ENCODE peak calls at places on chromosomes 7 and 10, in six cellular contexts. One of them, this sample, is unnamed.

GRCh38 chr10:79241990-79242619 is 105.2 kb upstream of the PPIF start:
- DNase-seq in hepatocyte: peak; percentile 80
- DNase-seq in caudate nucleus: no peak
- DNase-seq in activated gamma-delta T cell: peak; percentile 53
- DNase-seq in HT-29: no peak
- DNase-seq in T-cell: peak; percentile 5
- DNase-seq in this sample: no peak

GRCh38 chr10:117762819-117763172 is 220.2 kb downstream of the EMX2 start:
- DNase-seq in hepatocyte: no peak
- DNase-seq in caudate nucleus: no peak
- DNase-seq in activated gamma-delta T cell: no peak
- DNase-seq in HT-29: no peak
- DNase-seq in T-cell: no peak
- DNase-seq in this sample: peak; percentile 13

GRCh38 chr10:80582561-80582960 is 44.9 kb downstream of the SH2D4B start:
- DNase-seq in hepatocyte: no peak
- DNase-seq in caudate nucleus: no peak
- DNase-seq in activated gamma-delta T cell: no peak
- DNase-seq in HT-29: no peak
- DNase-seq in T-cell: no peak
- DNase-seq in this sample: no peak

GRCh38 chr7:150649084-150649385 is 16.9 kb upstream of the GIMAP6 start:
- DNase-seq in hepatocyte: no peak
- DNase-seq in caudate nucleus: no peak
- DNase-seq in activated gamma-delta T cell: no peak
- DNase-seq in HT-29: no peak
- DNase-seq in T-cell: no peak
- DNase-seq in this sample: no peak

GRCh38 chr10:46255696-46256355 is 31.0 kb upstream of the ANTXRL start:
- DNase-seq in hepatocyte: peak; percentile 67
- DNase-seq in caudate nucleus: no peak
- DNase-seq in activated gamma-delta T cell: no peak
- DNase-seq in HT-29: peak; percentile 55
- DNase-seq in T-cell: no peak
- DNase-seq in this sample: peak; percentile 86

GRCh38 chr10:4279649-4280048 is 494.6 kb upstream of the KLF6 start:
- DNase-seq in hepatocyte: no peak
- DNase-seq in caudate nucleus: no peak
- DNase-seq in activated gamma-delta T cell: no peak
- DNase-seq in HT-29: peak; percentile 31
- DNase-seq in T-cell: no peak
- DNase-seq in this sample: no peak

GRCh38 chr7:132759482-132760240 is 183.4 kb upstream of the PLXNA4 start:
- DNase-seq in hepatocyte: no peak
- DNase-seq in caudate nucleus: no peak
- DNase-seq in activated gamma-delta T cell: no peak
- DNase-seq in HT-29: no peak
- DNase-seq in T-cell: no peak
- DNase-seq in this sample: no peak

GRCh38 chr10:22805304-22805703 is 90.9 kb upstream of the PIP4K2A start:
- DNase-seq in hepatocyte: peak; percentile 57
- DNase-seq in caudate nucleus: peak; percentile 78
- DNase-seq in activated gamma-delta T cell: no peak
- DNase-seq in HT-29: peak; percentile 1
- DNase-seq in T-cell: no peak
- DNase-seq in this sample: peak; percentile 86

GRCh38 chr7:132279718-132280117 is 296.6 kb downstream of the PLXNA4 start:
- DNase-seq in hepatocyte: no peak
- DNase-seq in caudate nucleus: no peak
- DNase-seq in activated gamma-delta T cell: no peak
- DNase-seq in HT-29: no peak
- DNase-seq in T-cell: no peak
- DNase-seq in this sample: no peak

GRCh38 chr10:48496105-48496830 is 108.6 kb downstream of the ARHGAP22 start:
- DNase-seq in hepatocyte: no peak
- DNase-seq in caudate nucleus: no peak
- DNase-seq in activated gamma-delta T cell: no peak
- DNase-seq in HT-29: no peak
- DNase-seq in T-cell: no peak
- DNase-seq in this sample: no peak

GRCh38 chr10:35192645-35193249 is 66.1 kb downstream of the CREM start:
- DNase-seq in hepatocyte: no peak
- DNase-seq in caudate nucleus: no peak
- DNase-seq in activated gamma-delta T cell: no peak
- DNase-seq in HT-29: no peak
- DNase-seq in T-cell: no peak
- DNase-seq in this sample: no peak

GRCh38 chr10:25015927-25016348 is at the start of gene ENKUR:
- DNase-seq in hepatocyte: peak; percentile 94
- DNase-seq in caudate nucleus: peak; percentile 93
- DNase-seq in activated gamma-delta T cell: peak; percentile 37
- DNase-seq in HT-29: peak; percentile 98
- DNase-seq in T-cell: peak; percentile 83
- DNase-seq in this sample: peak; percentile 99

GRCh38 chr10:55750458-55750857 is 610.6 kb downstream of the ZWINT start:
- DNase-seq in hepatocyte: no peak
- DNase-seq in caudate nucleus: no peak
- DNase-seq in activated gamma-delta T cell: no peak
- DNase-seq in HT-29: no peak
- DNase-seq in T-cell: no peak
- DNase-seq in this sample: no peak

GRCh38 chr7:154759989-154760388 is 242.9 kb downstream of the PAXIP1 start:
- DNase-seq in hepatocyte: peak; percentile 13
- DNase-seq in caudate nucleus: no peak
- DNase-seq in activated gamma-delta T cell: no peak
- DNase-seq in HT-29: no peak
- DNase-seq in T-cell: no peak
- DNase-seq in this sample: no peak